ENCODE peak calls at places on chromosome 4, in eight cellular contexts. K, H, B, S, I, U, Q and L are unnamed samples.

GRCh38 chr4:41661447-41662076 is 87.0 kb downstream of the PHOX2B start:
- DNase-seq in Q (no peak), H (peak), I (peak), K (no peak), S (peak), U (peak), B (peak), L (peak)

GRCh38 chr4:10384974-10385373 is 72.3 kb downstream of the ZNF518B start:
- DNase-seq in K (no peak), I (no peak), Q (no peak), S (no peak), B (no peak), H (no peak), U (peak), L (no peak)

GRCh38 chr4:2940267-2941137 is 22.7 kb downstream of the NOP14 start:
- DNase-seq in B (no peak), K (no peak), I (no peak), U (no peak), S (no peak), H (peak), Q (no peak), L (no peak)

GRCh38 chr4:108881190-108881589 is 118.3 kb upstream of the ETNPPL start:
- DNase-seq in S (no peak), H (no peak), Q (peak), U (peak), K (no peak), B (peak), I (peak), L (peak)

GRCh38 chr4:20354120-20354519 is 102.4 kb downstream of the SLIT2 start:
- DNase-seq in S (no peak), B (no peak), U (no peak), H (no peak), I (no peak), K (no peak), Q (no peak), L (no peak)

GRCh38 chr4:76640252-76640925 is 205.4 kb downstream of the SHROOM3 start:
- DNase-seq in H (no peak), U (peak), I (no peak), K (no peak), B (no peak), Q (no peak), S (peak), L (no peak)

GRCh38 chr4:60648774-60649173 is 551.4 kb upstream of the ADGRL3 start:
- DNase-seq in S (no peak), H (no peak), B (no peak), K (no peak), I (no peak), Q (no peak), U (peak), L (no peak)

GRCh38 chr4:122762520-122762919 is 30.0 kb downstream of the BBS12 start:
- DNase-seq in U (no peak), B (no peak), I (no peak), S (no peak), Q (no peak), H (no peak), K (peak), L (no peak)

GRCh38 chr4:3313139-3313538 is 20.3 kb downstream of the RGS12 start:
- DNase-seq in K (no peak), S (no peak), I (no peak), Q (no peak), H (peak), B (no peak), U (no peak), L (no peak)

GRCh38 chr4:139015948-139016451 is 419 bp downstream of the NOCT start:
- DNase-seq in H (peak), K (no peak), I (peak), U (peak), B (peak), S (no peak), Q (no peak), L (peak)

GRCh38 chr4:42618018-42618417 is 38.9 kb downstream of the ATP8A1 start:
- DNase-seq in U (no peak), K (no peak), Q (no peak), H (no peak), B (no peak), S (no peak), I (no peak), L (no peak)

GRCh38 chr4:128310266-128310697 is 22.7 kb upstream of the PGRMC2 start:
- DNase-seq in S (no peak), U (no peak), I (no peak), Q (no peak), H (peak), B (peak), K (no peak), L (peak)

GRCh38 chr4:2714071-2714770 is 41.9 kb downstream of the TNIP2 start:
- DNase-seq in H (peak), Q (no peak), U (no peak), I (peak), S (no peak), B (peak), K (peak), L (peak)

GRCh38 chr4:124234771-124235170 is 477.8 kb downstream of the ANKRD50 start:
- DNase-seq in S (peak), Q (no peak), K (no peak), B (no peak), H (no peak), I (no peak), U (no peak), L (no peak)

GRCh38 chr4:51932261-51932660 is 87.9 kb downstream of the LRRC66 start:
- DNase-seq in B (no peak), I (peak), Q (peak), H (no peak), U (no peak), S (no peak), K (no peak), L (no peak)

GRCh38 chr4:88526221-88526815 is 2.7 kb upstream of the PYURF start:
- DNase-seq in I (peak), K (peak), U (no peak), S (no peak), Q (no peak), H (peak), B (peak), L (peak)

GRCh38 chr4:105461221-105462041 is 12.4 kb downstream of the PPA2 start:
- DNase-seq in S (no peak), H (no peak), B (no peak), K (no peak), Q (no peak), U (no peak), I (no peak), L (no peak)

GRCh38 chr4:54384563-54384962 is 155.5 kb downstream of the PDGFRA start:
- DNase-seq in B (peak), H (peak), I (peak), S (peak), U (peak), K (no peak), Q (no peak), L (peak)

GRCh38 chr4:183828125-183828524 is 77.0 kb upstream of the STOX2 start:
- DNase-seq in S (no peak), I (no peak), Q (no peak), U (peak), H (no peak), K (no peak), B (no peak), L (no peak)

GRCh38 chr4:12588572-12588971 is 895.6 kb downstream of the RAB28 start:
- DNase-seq in U (no peak), Q (no peak), B (no peak), H (no peak), K (no peak), S (no peak), I (no peak), L (no peak)

GRCh38 chr4:96753216-96753615 is 913.3 kb downstream of the PDHA2 start:
- DNase-seq in H (no peak), I (no peak), B (no peak), S (no peak), Q (no peak), U (no peak), K (no peak), L (no peak)

GRCh38 chr4:60923075-60923474 is 277.1 kb upstream of the ADGRL3 start:
- DNase-seq in H (no peak), U (no peak), K (no peak), Q (no peak), B (no peak), I (no peak), S (no peak), L (no peak)

GRCh38 chr4:128288689-128289106 is 1.1 kb upstream of the PGRMC2 start:
- DNase-seq in K (peak), U (peak), I (no peak), H (no peak), Q (no peak), B (peak), S (peak), L (peak)

GRCh38 chr4:78654809-78655208 is 103.2 kb downstream of the ANXA3 start:
- DNase-seq in Q (no peak), S (no peak), B (no peak), I (peak), U (no peak), H (no peak), K (no peak), L (no peak)

GRCh38 chr4:158817562-158818370 is 48.9 kb downstream of the FNIP2 start:
- DNase-seq in B (no peak), K (no peak), S (no peak), I (no peak), Q (no peak), U (no peak), H (no peak), L (no peak)

GRCh38 chr4:127203561-127204260 is 429.0 kb upstream of the INTU start:
- DNase-seq in U (no peak), H (no peak), K (no peak), Q (peak), I (peak), S (no peak), B (peak), L (no peak)

GRCh38 chr4:182246401-182247205 is 3.4 kb downstream of the TENM3 start:
- DNase-seq in S (no peak), Q (no peak), I (no peak), B (no peak), U (peak), K (no peak), H (no peak), L (no peak)

GRCh38 chr4:41384992-41385391 is 128.3 kb downstream of the UCHL1 start:
- DNase-seq in Q (no peak), B (no peak), U (no peak), K (no peak), H (peak), I (no peak), S (no peak), L (peak)